ENCODE peak calls at places on chromosomes 12 and 14, in seven cellular contexts. B is neural progenitor cell, G is HCT116, C is HepG2, R is IMR-90, Z is PC-3, K is astrocyte. Y is an unnamed sample.

GRCh38 chr12:120194534-120195395 is at the start of gene GCN1:
- DNase-seq in B (peak; percentile 81), G (peak; percentile 47), C (peak; percentile 78), R (peak; percentile 78), Z (peak; percentile 98), K (peak; percentile 79), Y (peak; percentile 84)

GRCh38 chr12:1630081-1630826 is 1.2 kb downstream of the WNT5B start:
- DNase-seq in B (peak; percentile 69), G (no peak), C (no peak), R (no peak), Z (peak; percentile 36), K (no peak), Y (no peak)

GRCh38 chr14:51653855-51654548 is 2.3 kb downstream of the FRMD6 start:
- DNase-seq in B (no peak), G (no peak), C (no peak), R (peak; percentile 31), Z (no peak), K (no peak), Y (no peak)

GRCh38 chr14:60981626-60982455 is 796 bp downstream of the SLC38A6 start:
- DNase-seq in B (peak; percentile 19), G (no peak), C (peak; percentile 45), R (peak; percentile 94), Z (peak; percentile 58), K (peak; percentile 89), Y (peak; percentile 70)

GRCh38 chr14:100844082-100844408 is 18.1 kb downstream of the MEG3 start:
- DNase-seq in B (no peak), G (no peak), C (no peak), R (no peak), Z (no peak), K (no peak), Y (no peak)

GRCh38 chr12:116726749-116727148 is 11.1 kb downstream of the SPRING1 start:
- DNase-seq in B (no peak), G (no peak), C (no peak), R (no peak), Z (no peak), K (no peak), Y (no peak)

GRCh38 chr12:3279415-3279780 is 202.2 kb downstream of the TSPAN9 start:
- DNase-seq in B (no peak), G (no peak), C (no peak), R (no peak), Z (no peak), K (no peak), Y (no peak)

GRCh38 chr12:119988788-119989618 is at the start of gene BICDL1:
- DNase-seq in B (peak; percentile 99), G (peak; percentile 93), C (peak; percentile 67), R (peak; percentile 23), Z (peak; percentile 96), K (peak; percentile 11), Y (peak; percentile 98)

GRCh38 chr12:113116875-113117274 is 18.7 kb downstream of the RASAL1 start:
- DNase-seq in B (no peak), G (no peak), C (no peak), R (no peak), Z (no peak), K (no peak), Y (no peak)

GRCh38 chr12:127280393-127281275 is 986.3 kb upstream of the TMEM132C start:
- DNase-seq in B (peak; percentile 85), G (peak; percentile 62), C (peak; percentile 4), R (no peak), Z (no peak), K (no peak), Y (peak; percentile 39)

GRCh38 chr12:132761032-132761910 is at the start of gene ANKLE2:
- DNase-seq in B (peak; percentile 88), G (no peak), C (peak; percentile 23), R (peak; percentile 59), Z (peak; percentile 60), K (peak; percentile 74), Y (peak; percentile 61)

GRCh38 chr12:5908251-5908650 is 36.8 kb downstream of the ANO2 start:
- DNase-seq in B (no peak), G (no peak), C (no peak), R (no peak), Z (no peak), K (no peak), Y (no peak)

GRCh38 chr14:52078093-52078492 is 9.2 kb upstream of the NID2 start:
- DNase-seq in B (no peak), G (no peak), C (no peak), R (peak; percentile 82), Z (peak; percentile 89), K (peak; percentile 64), Y (peak; percentile 62)

GRCh38 chr12:114293073-114293472 is 112.9 kb downstream of the TBX5 start:
- DNase-seq in B (no peak), G (no peak), C (no peak), R (no peak), Z (no peak), K (no peak), Y (no peak)

GRCh38 chr12:132445884-132446471 is 44.0 kb upstream of the FBRSL1 start:
- DNase-seq in B (peak; percentile 92), G (peak; percentile 93), C (no peak), R (peak; percentile 70), Z (peak; percentile 80), K (peak; percentile 32), Y (no peak)

GRCh38 chr12:116609715-116610114 is 50.5 kb downstream of the MAP1LC3B2 start:
- DNase-seq in B (peak; percentile 76), G (no peak), C (no peak), R (no peak), Z (peak; percentile 40), K (no peak), Y (no peak)

DNA sequence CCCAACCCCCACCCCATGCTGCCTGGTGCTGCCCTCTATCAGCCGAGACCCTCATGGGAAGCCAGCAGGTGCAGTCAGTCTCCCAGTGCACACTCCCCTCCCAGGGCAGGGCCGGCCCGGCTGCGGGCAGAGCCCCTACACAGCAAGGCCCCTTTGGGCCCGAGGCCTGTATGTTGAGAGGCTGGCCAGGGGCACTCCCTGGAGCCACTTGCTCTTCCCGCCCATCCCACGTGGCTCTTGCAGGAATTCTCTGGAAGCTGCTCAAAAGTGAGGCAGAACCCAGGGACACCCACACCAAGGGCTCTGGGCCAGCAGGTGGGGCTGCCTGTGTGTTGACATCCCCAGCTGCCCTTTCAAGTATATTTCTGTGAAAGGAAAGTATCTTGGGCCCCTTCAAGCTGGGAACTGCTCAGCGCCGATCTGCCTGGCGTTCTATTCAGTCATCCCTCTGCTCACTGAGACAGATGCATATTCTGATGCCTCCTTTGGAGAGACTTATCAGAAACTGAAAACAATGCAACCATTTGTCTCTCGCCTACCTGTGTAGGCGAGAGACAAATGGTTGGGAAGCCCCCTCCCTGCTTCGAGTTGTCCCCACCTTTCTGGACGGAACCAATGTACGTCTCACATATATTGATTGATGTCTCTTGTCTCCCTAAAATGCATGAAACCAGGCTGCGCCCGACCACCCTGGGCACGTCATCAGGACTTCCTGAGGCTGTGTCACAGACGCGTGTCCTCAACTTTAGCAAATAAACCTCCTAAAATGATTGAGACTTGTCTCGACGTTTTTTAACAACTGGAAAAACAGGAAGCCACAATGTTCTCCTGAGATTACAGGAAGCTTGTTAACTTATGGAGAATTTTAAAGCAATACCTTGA is 6.0 kb downstream of the GPR132 start:
- DNase-seq in B (peak; percentile 38), G (no peak), C (no peak), R (no peak), Z (no peak), K (no peak), Y (no peak)
- TF ChIP-seq CTCF in B (peak; percentile 17), G (no peak), C (peak; percentile 9), R (no peak), Z (no peak), K (no peak), Y (no peak)

GRCh38 chr12:52186135-52186840 is 5.5 kb downstream of the KRT80 start:
- DNase-seq in B (no peak), G (no peak), C (peak; percentile 39), R (peak; percentile 87), Z (peak; percentile 92), K (peak; percentile 89), Y (peak; percentile 74)
- H3K4me1 ChIP-seq in B (peaks cover 22% of the 10 kb centered on the region), G (peaks cover 96% of the 10 kb centered on the region), C (no peaks in the 10 kb centered on the region), R (peaks cover 66% of the 10 kb centered on the region), Z (peaks cover 90% of the 10 kb centered on the region), K (peaks cover 77% of the 10 kb centered on the region), Y (peaks cover 61% of the 10 kb centered on the region)

GRCh38 chr12:54022960-54023884 is 5.0 kb upstream of the HOXC6 start:
- DNase-seq in B (no peak), G (no peak), C (no peak), R (no peak), Z (no peak), K (no peak), Y (no peak)

GRCh38 chr12:54024581-54024980 is 3.7 kb upstream of the HOXC6 start:
- DNase-seq in B (no peak), G (no peak), C (no peak), R (no peak), Z (no peak), K (no peak), Y (no peak)

GRCh38 chr12:54025507-54026393 is 2.5 kb upstream of the HOXC6 start:
- DNase-seq in B (no peak), G (no peak), C (no peak), R (no peak), Z (no peak), K (no peak), Y (no peak)

GRCh38 chr12:54021432-54022013 is 6.7 kb upstream of the HOXC6 start:
- DNase-seq in B (peak; percentile 74), G (no peak), C (no peak), R (no peak), Z (no peak), K (no peak), Y (peak; percentile 86)

GRCh38 chr12:54024127-54024526 is 4.1 kb upstream of the HOXC6 start:
- DNase-seq in B (peak; percentile 59), G (no peak), C (no peak), R (no peak), Z (no peak), K (no peak), Y (no peak)
- H3K9ac ChIP-seq in B (no peak overlapping the region), G (no peak overlapping the region), C (no peak overlapping the region), R (no peak overlapping the region), Z (no peak overlapping the region), K (no peak overlapping the region), Y (peak overlapping the region; percentile 81)

GRCh38 chr14:99562848-99563748 is 40.9 kb downstream of the CCDC85C start:
- DNase-seq in B (peak; percentile 97), G (no peak), C (peak; percentile 84), R (peak; percentile 65), Z (peak; percentile 87), K (peak; percentile 81), Y (peak; percentile 47)
- TF ChIP-seq CTCF in B (peak; percentile 51), G (no peak), C (peak; percentile 94), R (peak; percentile 49), Z (peak; percentile 77), K (peak; percentile 42), Y (no peak)

GRCh38 chr12:110561471-110562201 is 21.5 kb downstream of the PPTC7 start:
- DNase-seq in B (no peak), G (no peak), C (no peak), R (no peak), Z (no peak), K (no peak), Y (no peak)
- H3K4me1 ChIP-seq in B (peaks cover 10% of the 10 kb centered on the region), G (peaks cover 28% of the 10 kb centered on the region), C (peaks cover 65% of the 10 kb centered on the region), R (peaks cover 3% of the 10 kb centered on the region), Z (peaks cover 39% of the 10 kb centered on the region), K (peaks cover 14% of the 10 kb centered on the region), Y (peaks cover 37% of the 10 kb centered on the region)